ENCODE peak calls at places on chromosomes 3 and 15, in nine cellular contexts. One of them, this sample, is unnamed.

GRCh38 chr3:113331187-113331586 is 110.1 kb downstream of the CFAP44 start:
- DNase-seq in activated CD4-positive, alpha-beta T cell treated with anti-CD3 and anti-CD28 coated beads, Interleukin-2, amount 50 U/mL, for 24 hours: no peak
- DNase-seq in lower leg skin: no peak
- DNase-seq in activated T-cell treated with anti-CD3 and anti-CD28 coated beads, Interleukin-2, amount 50 U/mL, for 72 hours: no peak
- DNase-seq in dorsolateral prefrontal cortex: no peak
- DNase-seq in psoas muscle: no peak
- DNase-seq in GM06990: no peak
- DNase-seq in heart left ventricle: no peak
- DNase-seq in thyroid gland: no peak
- DNase-seq in this sample: no peak

GRCh38 chr3:132090921-132091320 is 56.1 kb upstream of the CPNE4 start:
- DNase-seq in activated CD4-positive, alpha-beta T cell treated with anti-CD3 and anti-CD28 coated beads, Interleukin-2, amount 50 U/mL, for 24 hours: no peak
- DNase-seq in lower leg skin: no peak
- DNase-seq in activated T-cell treated with anti-CD3 and anti-CD28 coated beads, Interleukin-2, amount 50 U/mL, for 72 hours: no peak
- DNase-seq in dorsolateral prefrontal cortex: peak
- DNase-seq in psoas muscle: no peak
- DNase-seq in GM06990: no peak
- DNase-seq in heart left ventricle: no peak
- DNase-seq in thyroid gland: no peak
- DNase-seq in this sample: no peak

GRCh38 chr15:67510597-67511225 is 10.2 kb upstream of the C15orf61 start:
- DNase-seq in activated CD4-positive, alpha-beta T cell treated with anti-CD3 and anti-CD28 coated beads, Interleukin-2, amount 50 U/mL, for 24 hours: no peak
- DNase-seq in lower leg skin: no peak
- DNase-seq in activated T-cell treated with anti-CD3 and anti-CD28 coated beads, Interleukin-2, amount 50 U/mL, for 72 hours: no peak
- DNase-seq in dorsolateral prefrontal cortex: no peak
- DNase-seq in psoas muscle: no peak
- DNase-seq in GM06990: no peak
- DNase-seq in heart left ventricle: no peak
- DNase-seq in thyroid gland: no peak
- DNase-seq in this sample: no peak

GRCh38 chr15:92629276-92629974 is 26.1 kb downstream of the FAM174B start:
- DNase-seq in activated CD4-positive, alpha-beta T cell treated with anti-CD3 and anti-CD28 coated beads, Interleukin-2, amount 50 U/mL, for 24 hours: peak
- DNase-seq in lower leg skin: peak
- DNase-seq in activated T-cell treated with anti-CD3 and anti-CD28 coated beads, Interleukin-2, amount 50 U/mL, for 72 hours: peak
- DNase-seq in dorsolateral prefrontal cortex: peak
- DNase-seq in psoas muscle: no peak
- DNase-seq in GM06990: no peak
- DNase-seq in heart left ventricle: no peak
- DNase-seq in thyroid gland: no peak
- DNase-seq in this sample: no peak

GRCh38 chr3:58101499-58102370 is 93.5 kb downstream of the FLNB start:
- DNase-seq in activated CD4-positive, alpha-beta T cell treated with anti-CD3 and anti-CD28 coated beads, Interleukin-2, amount 50 U/mL, for 24 hours: no peak
- DNase-seq in lower leg skin: no peak
- DNase-seq in activated T-cell treated with anti-CD3 and anti-CD28 coated beads, Interleukin-2, amount 50 U/mL, for 72 hours: no peak
- DNase-seq in dorsolateral prefrontal cortex: no peak
- DNase-seq in psoas muscle: no peak
- DNase-seq in GM06990: no peak
- DNase-seq in heart left ventricle: no peak
- DNase-seq in thyroid gland: peak
- DNase-seq in this sample: peak

GRCh38 chr3:144031938-144032337 is 60.3 kb downstream of the DIPK2A start:
- DNase-seq in activated CD4-positive, alpha-beta T cell treated with anti-CD3 and anti-CD28 coated beads, Interleukin-2, amount 50 U/mL, for 24 hours: no peak
- DNase-seq in lower leg skin: no peak
- DNase-seq in activated T-cell treated with anti-CD3 and anti-CD28 coated beads, Interleukin-2, amount 50 U/mL, for 72 hours: no peak
- DNase-seq in dorsolateral prefrontal cortex: peak
- DNase-seq in psoas muscle: peak
- DNase-seq in GM06990: peak
- DNase-seq in heart left ventricle: peak
- DNase-seq in thyroid gland: peak
- DNase-seq in this sample: no peak

GRCh38 chr3:171825222-171825828 is 15.0 kb upstream of the PLD1 start:
- DNase-seq in activated CD4-positive, alpha-beta T cell treated with anti-CD3 and anti-CD28 coated beads, Interleukin-2, amount 50 U/mL, for 24 hours: no peak
- DNase-seq in lower leg skin: no peak
- DNase-seq in activated T-cell treated with anti-CD3 and anti-CD28 coated beads, Interleukin-2, amount 50 U/mL, for 72 hours: no peak
- DNase-seq in dorsolateral prefrontal cortex: no peak
- DNase-seq in psoas muscle: no peak
- DNase-seq in GM06990: no peak
- DNase-seq in heart left ventricle: no peak
- DNase-seq in thyroid gland: no peak
- DNase-seq in this sample: no peak

GRCh38 chr3:129575987-129576364 is 30.5 kb downstream of the PLXND1 start:
- DNase-seq in activated CD4-positive, alpha-beta T cell treated with anti-CD3 and anti-CD28 coated beads, Interleukin-2, amount 50 U/mL, for 24 hours: no peak
- DNase-seq in lower leg skin: no peak
- DNase-seq in activated T-cell treated with anti-CD3 and anti-CD28 coated beads, Interleukin-2, amount 50 U/mL, for 72 hours: no peak
- DNase-seq in dorsolateral prefrontal cortex: no peak
- DNase-seq in psoas muscle: no peak
- DNase-seq in GM06990: no peak
- DNase-seq in heart left ventricle: no peak
- DNase-seq in thyroid gland: no peak
- DNase-seq in this sample: no peak

GRCh38 chr3:38327335-38328009 is 19.1 kb upstream of the XYLB start:
- DNase-seq in activated CD4-positive, alpha-beta T cell treated with anti-CD3 and anti-CD28 coated beads, Interleukin-2, amount 50 U/mL, for 24 hours: no peak
- DNase-seq in lower leg skin: no peak
- DNase-seq in activated T-cell treated with anti-CD3 and anti-CD28 coated beads, Interleukin-2, amount 50 U/mL, for 72 hours: peak
- DNase-seq in dorsolateral prefrontal cortex: no peak
- DNase-seq in psoas muscle: no peak
- DNase-seq in GM06990: no peak
- DNase-seq in heart left ventricle: no peak
- DNase-seq in thyroid gland: no peak
- DNase-seq in this sample: peak

GRCh38 chr3:107718547-107718946 is 195.8 kb downstream of the BBX start:
- DNase-seq in activated CD4-positive, alpha-beta T cell treated with anti-CD3 and anti-CD28 coated beads, Interleukin-2, amount 50 U/mL, for 24 hours: no peak
- DNase-seq in lower leg skin: no peak
- DNase-seq in activated T-cell treated with anti-CD3 and anti-CD28 coated beads, Interleukin-2, amount 50 U/mL, for 72 hours: no peak
- DNase-seq in dorsolateral prefrontal cortex: no peak
- DNase-seq in psoas muscle: no peak
- DNase-seq in GM06990: no peak
- DNase-seq in heart left ventricle: no peak
- DNase-seq in thyroid gland: no peak
- DNase-seq in this sample: no peak

GRCh38 chr3:147493666-147494065 is 84.5 kb downstream of the ZIC1 start:
- DNase-seq in activated CD4-positive, alpha-beta T cell treated with anti-CD3 and anti-CD28 coated beads, Interleukin-2, amount 50 U/mL, for 24 hours: no peak
- DNase-seq in lower leg skin: no peak
- DNase-seq in activated T-cell treated with anti-CD3 and anti-CD28 coated beads, Interleukin-2, amount 50 U/mL, for 72 hours: no peak
- DNase-seq in dorsolateral prefrontal cortex: no peak
- DNase-seq in psoas muscle: no peak
- DNase-seq in GM06990: no peak
- DNase-seq in heart left ventricle: no peak
- DNase-seq in thyroid gland: no peak
- DNase-seq in this sample: no peak

GRCh38 chr3:12990781-12991480 is 82.3 kb downstream of the IQSEC1 start:
- DNase-seq in activated CD4-positive, alpha-beta T cell treated with anti-CD3 and anti-CD28 coated beads, Interleukin-2, amount 50 U/mL, for 24 hours: no peak
- DNase-seq in lower leg skin: no peak
- DNase-seq in activated T-cell treated with anti-CD3 and anti-CD28 coated beads, Interleukin-2, amount 50 U/mL, for 72 hours: no peak
- DNase-seq in dorsolateral prefrontal cortex: no peak
- DNase-seq in psoas muscle: no peak
- DNase-seq in GM06990: no peak
- DNase-seq in heart left ventricle: no peak
- DNase-seq in thyroid gland: no peak
- DNase-seq in this sample: no peak

GRCh38 chr15:52343831-52344230 is 48.2 kb upstream of the MYO5C start:
- DNase-seq in activated CD4-positive, alpha-beta T cell treated with anti-CD3 and anti-CD28 coated beads, Interleukin-2, amount 50 U/mL, for 24 hours: no peak
- DNase-seq in lower leg skin: no peak
- DNase-seq in activated T-cell treated with anti-CD3 and anti-CD28 coated beads, Interleukin-2, amount 50 U/mL, for 72 hours: no peak
- DNase-seq in dorsolateral prefrontal cortex: no peak
- DNase-seq in psoas muscle: no peak
- DNase-seq in GM06990: no peak
- DNase-seq in heart left ventricle: no peak
- DNase-seq in thyroid gland: no peak
- DNase-seq in this sample: no peak

GRCh38 chr3:101155828-101156227 is 162.6 kb upstream of the ABI3BP start:
- DNase-seq in activated CD4-positive, alpha-beta T cell treated with anti-CD3 and anti-CD28 coated beads, Interleukin-2, amount 50 U/mL, for 24 hours: no peak
- DNase-seq in lower leg skin: no peak
- DNase-seq in activated T-cell treated with anti-CD3 and anti-CD28 coated beads, Interleukin-2, amount 50 U/mL, for 72 hours: no peak
- DNase-seq in dorsolateral prefrontal cortex: no peak
- DNase-seq in psoas muscle: no peak
- DNase-seq in GM06990: no peak
- DNase-seq in heart left ventricle: no peak
- DNase-seq in thyroid gland: peak
- DNase-seq in this sample: no peak

This sample was measured in activated CD8-positive, alpha-beta T cell treated with anti-CD3 and anti-CD28 coated beads, Interleukin-2, amount 10 ng/mL, durations not matched to agents 7 days and 5 days.